ENCODE peak calls at places on chromosomes 6 and 20, in seven cellular contexts. One of them, this sample, is unnamed.

GRCh38 chr6:129730477-129731165 is 20.6 kb upstream of the ARHGAP18 start:
- DNase-seq in NB4: peak; percentile 47
- DNase-seq in AG04450: no peak
- DNase-seq in IMR-90: no peak
- DNase-seq in endothelial cell: no peak
- DNase-seq in foreskin keratinocyte: peak; percentile 50
- DNase-seq in cardiac fibroblast: peak; percentile 53
- DNase-seq in this sample: no peak

GRCh38 chr20:3071610-3072529 is at the start of gene OXT:
- DNase-seq in NB4: no peak
- DNase-seq in AG04450: no peak
- DNase-seq in IMR-90: no peak
- DNase-seq in endothelial cell: no peak
- DNase-seq in foreskin keratinocyte: no peak
- DNase-seq in cardiac fibroblast: no peak
- DNase-seq in this sample: peak; percentile 26

GRCh38 chr20:44031001-44031574 is 116.4 kb downstream of the TOX2 start:
- DNase-seq in NB4: no peak
- DNase-seq in AG04450: no peak
- DNase-seq in IMR-90: no peak
- DNase-seq in endothelial cell: no peak
- DNase-seq in foreskin keratinocyte: no peak
- DNase-seq in cardiac fibroblast: no peak
- DNase-seq in this sample: no peak

GRCh38 chr20:199996-200395 is 10.5 kb upstream of the DEFB128 start:
- DNase-seq in NB4: peak; percentile 22
- DNase-seq in AG04450: no peak
- DNase-seq in IMR-90: no peak
- DNase-seq in endothelial cell: no peak
- DNase-seq in foreskin keratinocyte: no peak
- DNase-seq in cardiac fibroblast: no peak
- DNase-seq in this sample: no peak

GRCh38 chr20:59042151-59042795 is at the start of gene PRELID3B:
- DNase-seq in NB4: peak; percentile 64
- DNase-seq in AG04450: no peak
- DNase-seq in IMR-90: no peak
- DNase-seq in endothelial cell: peak; percentile 30
- DNase-seq in foreskin keratinocyte: peak; percentile 44
- DNase-seq in cardiac fibroblast: peak; percentile 22
- DNase-seq in this sample: no peak

GRCh38 chr6:119445666-119446622 is 96.4 kb upstream of the MAN1A1 start:
- DNase-seq in NB4: no peak
- DNase-seq in AG04450: no peak
- DNase-seq in IMR-90: peak; percentile 68
- DNase-seq in endothelial cell: no peak
- DNase-seq in foreskin keratinocyte: peak; percentile 62
- DNase-seq in cardiac fibroblast: peak; percentile 73
- DNase-seq in this sample: no peak

GRCh38 chr6:131858765-131859490 is 51.1 kb downstream of the ENPP1 start:
- DNase-seq in NB4: no peak
- DNase-seq in AG04450: no peak
- DNase-seq in IMR-90: peak; percentile 82
- DNase-seq in endothelial cell: no peak
- DNase-seq in foreskin keratinocyte: no peak
- DNase-seq in cardiac fibroblast: peak; percentile 19
- DNase-seq in this sample: no peak

GRCh38 chr6:135209803-135210202 is 28.7 kb downstream of the MYB start:
- DNase-seq in NB4: peak; percentile 85
- DNase-seq in AG04450: no peak
- DNase-seq in IMR-90: no peak
- DNase-seq in endothelial cell: no peak
- DNase-seq in foreskin keratinocyte: no peak
- DNase-seq in cardiac fibroblast: no peak
- DNase-seq in this sample: no peak

GRCh38 chr6:74447013-74447412 is 751.0 kb downstream of the CD109 start:
- DNase-seq in NB4: no peak
- DNase-seq in AG04450: no peak
- DNase-seq in IMR-90: peak; percentile 44
- DNase-seq in endothelial cell: no peak
- DNase-seq in foreskin keratinocyte: peak; percentile 42
- DNase-seq in cardiac fibroblast: peak; percentile 6
- DNase-seq in this sample: no peak

GRCh38 chr6:54856137-54856536 is 9.6 kb downstream of the FAM83B start:
- DNase-seq in NB4: no peak
- DNase-seq in AG04450: no peak
- DNase-seq in IMR-90: no peak
- DNase-seq in endothelial cell: no peak
- DNase-seq in foreskin keratinocyte: peak; percentile 43
- DNase-seq in cardiac fibroblast: no peak
- DNase-seq in this sample: no peak

GRCh38 chr6:112249489-112249888 is 4.9 kb downstream of the LAMA4 start:
- DNase-seq in NB4: no peak
- DNase-seq in AG04450: no peak
- DNase-seq in IMR-90: peak; percentile 59
- DNase-seq in endothelial cell: no peak
- DNase-seq in foreskin keratinocyte: no peak
- DNase-seq in cardiac fibroblast: no peak
- DNase-seq in this sample: no peak

GRCh38 chr6:163860194-163861081 is 445.9 kb downstream of the QKI start:
- DNase-seq in NB4: peak; percentile 16
- DNase-seq in AG04450: peak; percentile 45
- DNase-seq in IMR-90: peak; percentile 86
- DNase-seq in endothelial cell: no peak
- DNase-seq in foreskin keratinocyte: no peak
- DNase-seq in cardiac fibroblast: peak; percentile 50
- DNase-seq in this sample: peak; percentile 51

GRCh38 chr6:55014321-55015088 is 159.8 kb upstream of the HCRTR2 start:
- DNase-seq in NB4: no peak
- DNase-seq in AG04450: no peak
- DNase-seq in IMR-90: peak; percentile 53
- DNase-seq in endothelial cell: no peak
- DNase-seq in foreskin keratinocyte: peak; percentile 36
- DNase-seq in cardiac fibroblast: no peak
- DNase-seq in this sample: no peak

GRCh38 chr20:24784607-24785006 is 164.5 kb upstream of the CST7 start:
- DNase-seq in NB4: no peak
- DNase-seq in AG04450: no peak
- DNase-seq in IMR-90: no peak
- DNase-seq in endothelial cell: no peak
- DNase-seq in foreskin keratinocyte: no peak
- DNase-seq in cardiac fibroblast: no peak
- DNase-seq in this sample: no peak
- TF ChIP-seq CTCF in NB4: no peak
- TF ChIP-seq CTCF in AG04450: no peak
- TF ChIP-seq CTCF in IMR-90: no peak
- TF ChIP-seq CTCF in endothelial cell: no peak
- TF ChIP-seq CTCF in foreskin keratinocyte: no peak
- TF ChIP-seq CTCF in cardiac fibroblast: no peak
- TF ChIP-seq CTCF in this sample: no peak

GRCh38 chr6:134063966-134064445 is 11.6 kb upstream of the SLC2A12 start:
- DNase-seq in NB4: peak; percentile 80
- DNase-seq in AG04450: peak; percentile 68
- DNase-seq in IMR-90: peak; percentile 85
- DNase-seq in endothelial cell: peak; percentile 66
- DNase-seq in foreskin keratinocyte: peak; percentile 53
- DNase-seq in cardiac fibroblast: peak; percentile 92
- DNase-seq in this sample: peak; percentile 54

GRCh38 chr6:134063121-134063965 is 10.9 kb upstream of the SLC2A12 start:
- DNase-seq in NB4: no peak
- DNase-seq in AG04450: no peak
- DNase-seq in IMR-90: peak; percentile 32
- DNase-seq in endothelial cell: no peak
- DNase-seq in foreskin keratinocyte: no peak
- DNase-seq in cardiac fibroblast: no peak
- DNase-seq in this sample: no peak

GRCh38 chr6:134061440-134061839 is 9.0 kb upstream of the SLC2A12 start:
- DNase-seq in NB4: no peak
- DNase-seq in AG04450: no peak
- DNase-seq in IMR-90: no peak
- DNase-seq in endothelial cell: no peak
- DNase-seq in foreskin keratinocyte: no peak
- DNase-seq in cardiac fibroblast: no peak
- DNase-seq in this sample: peak; percentile 66

GRCh38 chr6:134064461-134064860 is 12.0 kb upstream of the SLC2A12 start:
- DNase-seq in NB4: no peak
- DNase-seq in AG04450: no peak
- DNase-seq in IMR-90: no peak
- DNase-seq in endothelial cell: no peak
- DNase-seq in foreskin keratinocyte: no peak
- DNase-seq in cardiac fibroblast: no peak
- DNase-seq in this sample: no peak

DNA sequence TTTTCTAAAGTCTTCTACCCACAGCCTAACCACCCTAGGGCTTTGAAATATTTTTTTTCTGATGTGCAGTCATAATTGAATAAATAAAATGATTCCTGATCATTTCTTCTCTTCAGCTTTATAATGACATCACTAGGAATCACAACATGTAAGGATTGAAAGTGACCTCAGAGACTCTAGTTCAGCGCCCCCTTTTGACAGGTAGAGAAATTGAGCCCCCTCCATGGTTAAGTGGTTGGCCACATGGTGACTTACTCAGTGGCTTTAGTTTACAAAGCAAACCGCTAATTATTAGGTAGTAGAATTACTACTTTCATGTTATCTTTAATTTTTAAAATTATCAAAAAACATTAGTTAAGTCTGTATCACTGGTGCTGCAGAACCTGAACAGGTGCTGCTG is 13.3 kb upstream of the SLC2A12 start:
- DNase-seq in NB4: peak; percentile 61
- DNase-seq in AG04450: no peak
- DNase-seq in IMR-90: peak; percentile 32
- DNase-seq in endothelial cell: peak; percentile 23
- DNase-seq in foreskin keratinocyte: no peak
- DNase-seq in cardiac fibroblast: peak; percentile 27
- DNase-seq in this sample: no peak
- TF ChIP-seq CTCF in NB4: peak; percentile 84
- TF ChIP-seq CTCF in AG04450: peak; percentile 42
- TF ChIP-seq CTCF in IMR-90: peak; percentile 42
- TF ChIP-seq CTCF in endothelial cell: peak; percentile 52
- TF ChIP-seq CTCF in foreskin keratinocyte: peak; percentile 65
- TF ChIP-seq CTCF in cardiac fibroblast: peak; percentile 55
- TF ChIP-seq CTCF in this sample: peak; percentile 40

DNA sequence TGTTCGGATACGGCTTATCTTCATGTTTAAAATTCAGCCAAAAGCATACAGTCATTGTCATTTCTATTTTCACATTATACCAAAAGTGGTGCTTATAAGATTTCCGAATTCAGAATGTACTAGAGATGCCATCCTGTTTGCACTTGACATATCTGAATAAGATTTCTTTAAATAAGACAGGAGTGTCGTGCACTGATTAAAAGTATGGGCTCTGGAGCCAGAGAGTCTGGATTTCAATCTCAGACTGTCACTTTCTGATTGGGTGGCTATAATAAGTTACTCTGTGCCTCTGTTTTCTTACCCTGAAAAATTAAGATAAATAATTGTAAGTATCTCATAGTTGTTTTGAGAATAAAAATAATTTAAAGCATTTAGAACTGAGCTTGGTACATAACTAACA is 92.8 kb downstream of the RWDD2A start:
- DNase-seq in NB4: no peak
- DNase-seq in AG04450: no peak
- DNase-seq in IMR-90: no peak
- DNase-seq in endothelial cell: no peak
- DNase-seq in foreskin keratinocyte: no peak
- DNase-seq in cardiac fibroblast: no peak
- DNase-seq in this sample: no peak
- TF ChIP-seq CTCF in NB4: no peak
- TF ChIP-seq CTCF in AG04450: no peak
- TF ChIP-seq CTCF in IMR-90: no peak
- TF ChIP-seq CTCF in endothelial cell: no peak
- TF ChIP-seq CTCF in foreskin keratinocyte: no peak
- TF ChIP-seq CTCF in cardiac fibroblast: no peak
- TF ChIP-seq CTCF in this sample: no peak

GRCh38 chr6:128249429-128249828 is 271.0 kb downstream of the PTPRK start:
- DNase-seq in NB4: no peak
- DNase-seq in AG04450: no peak
- DNase-seq in IMR-90: no peak
- DNase-seq in endothelial cell: no peak
- DNase-seq in foreskin keratinocyte: no peak
- DNase-seq in cardiac fibroblast: no peak
- DNase-seq in this sample: no peak

GRCh38 chr6:128244751-128245405 is 275.5 kb downstream of the PTPRK start:
- DNase-seq in NB4: no peak
- DNase-seq in AG04450: no peak
- DNase-seq in IMR-90: peak; percentile 41
- DNase-seq in endothelial cell: no peak
- DNase-seq in foreskin keratinocyte: no peak
- DNase-seq in cardiac fibroblast: peak; percentile 17
- DNase-seq in this sample: no peak

GRCh38 chr6:128250370-128251070 is 269.9 kb downstream of the PTPRK start:
- DNase-seq in NB4: no peak
- DNase-seq in AG04450: no peak
- DNase-seq in IMR-90: no peak
- DNase-seq in endothelial cell: no peak
- DNase-seq in foreskin keratinocyte: no peak
- DNase-seq in cardiac fibroblast: no peak
- DNase-seq in this sample: no peak

GRCh38 chr6:128242765-128243403 is 277.5 kb downstream of the PTPRK start:
- DNase-seq in NB4: no peak
- DNase-seq in AG04450: peak; percentile 11
- DNase-seq in IMR-90: peak; percentile 75
- DNase-seq in endothelial cell: no peak
- DNase-seq in foreskin keratinocyte: no peak
- DNase-seq in cardiac fibroblast: peak; percentile 50
- DNase-seq in this sample: no peak

DNA sequence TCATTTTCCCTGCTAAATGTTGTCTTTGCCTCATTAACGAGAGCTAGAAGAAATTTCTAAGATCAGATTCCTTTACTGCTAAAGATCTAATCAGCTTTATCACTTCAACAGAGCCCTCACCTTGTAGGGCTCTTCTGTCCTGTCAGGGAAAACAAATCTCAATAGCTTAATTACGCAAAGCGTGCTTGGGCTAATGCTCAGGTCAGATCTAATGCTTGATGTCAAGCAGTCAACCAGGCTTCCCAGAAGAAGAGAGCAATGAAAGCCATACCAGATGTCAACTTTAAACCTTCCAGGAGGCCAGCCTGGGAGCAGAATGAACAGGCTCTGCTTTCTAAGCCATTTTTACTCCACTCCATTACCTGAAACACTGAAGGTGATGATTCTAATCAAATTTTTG is 273.9 kb downstream of the PTPRK start:
- DNase-seq in NB4: no peak
- DNase-seq in AG04450: no peak
- DNase-seq in IMR-90: no peak
- DNase-seq in endothelial cell: no peak
- DNase-seq in foreskin keratinocyte: no peak
- DNase-seq in cardiac fibroblast: no peak
- DNase-seq in this sample: no peak
- TF ChIP-seq CTCF in NB4: no peak
- TF ChIP-seq CTCF in AG04450: no peak
- TF ChIP-seq CTCF in IMR-90: no peak
- TF ChIP-seq CTCF in endothelial cell: no peak
- TF ChIP-seq CTCF in foreskin keratinocyte: no peak
- TF ChIP-seq CTCF in cardiac fibroblast: no peak
- TF ChIP-seq CTCF in this sample: no peak

GRCh38 chr6:15504040-15504491 is 158.8 kb downstream of the DTNBP1 start:
- DNase-seq in NB4: no peak
- DNase-seq in AG04450: no peak
- DNase-seq in IMR-90: no peak
- DNase-seq in endothelial cell: no peak
- DNase-seq in foreskin keratinocyte: no peak
- DNase-seq in cardiac fibroblast: peak; percentile 35
- DNase-seq in this sample: no peak
- TF ChIP-seq CTCF in NB4: no peak
- TF ChIP-seq CTCF in AG04450: no peak
- TF ChIP-seq CTCF in IMR-90: no peak
- TF ChIP-seq CTCF in endothelial cell: no peak
- TF ChIP-seq CTCF in foreskin keratinocyte: peak; percentile 2
- TF ChIP-seq CTCF in cardiac fibroblast: peak; percentile 28
- TF ChIP-seq CTCF in this sample: no peak

This sample was measured in glutamatergic neuron.